ENCODE peak calls at places on chromosomes 11 and 22, in six cellular contexts. R, V, X, L, G and S are unnamed samples. For H3K4me1, the result is how much of the 10 kb centered on the place peaks cover.

GRCh38 chr11:125390949-125391348 is 105.1 kb downstream of the FEZ1 start:
- DNase-seq in R (no peak), V (peak), X (no peak), L (no peak), G (no peak), S (no peak)

GRCh38 chr22:44928064-44928463 is 81.7 kb downstream of the PHF21B start:
- DNase-seq in R (no peak), V (no peak), X (no peak), L (no peak), G (no peak), S (no peak)

GRCh38 chr11:120801801-120802689 is 221.9 kb upstream of the TBCEL start:
- DNase-seq in R (no peak), V (peak), X (peak), L (peak), G (peak), S (no peak)

GRCh38 chr22:17536269-17536668 is 27.0 kb upstream of the SLC25A18 start:
- DNase-seq in R (no peak), V (peak), X (no peak), L (no peak), G (no peak), S (no peak)

GRCh38 chr11:111815489-111815888 is 49.3 kb upstream of the PPP2R1B start:
- DNase-seq in R (no peak), V (no peak), X (no peak), L (no peak), G (no peak), S (no peak)

GRCh38 chr11:62678433-62678769 is 472 bp downstream of the UBXN1 start:
- DNase-seq in R (no peak), V (no peak), X (no peak), L (no peak), G (no peak), S (no peak)

GRCh38 chr22:32531955-32532818 is 57.6 kb downstream of the FBXO7 start:
- DNase-seq in R (no peak), V (peak), X (peak), L (no peak), G (peak), S (peak)

GRCh38 chr11:62976109-62976508 is 8.7 kb downstream of the SLC22A6 start:
- DNase-seq in R (no peak), V (no peak), X (no peak), L (no peak), G (no peak), S (no peak)

GRCh38 chr11:134207538-134208239 is 16.1 kb downstream of the NCAPD3 start:
- DNase-seq in R (peak), V (peak), X (peak), L (peak), G (peak), S (no peak)

GRCh38 chr11:122494171-122494570 is 161.4 kb upstream of the UBASH3B start:
- DNase-seq in R (no peak), V (peak), X (no peak), L (no peak), G (no peak), S (no peak)

GRCh38 chr11:65976216-65977176 is 15.0 kb downstream of the SART1 start:
- DNase-seq in R (no peak), V (no peak), X (no peak), L (no peak), G (no peak), S (no peak)
- H3K4me1 ChIP-seq in R (under half), V (under half), X (under half), L (under half), G (under half), S (under half)

DNA sequence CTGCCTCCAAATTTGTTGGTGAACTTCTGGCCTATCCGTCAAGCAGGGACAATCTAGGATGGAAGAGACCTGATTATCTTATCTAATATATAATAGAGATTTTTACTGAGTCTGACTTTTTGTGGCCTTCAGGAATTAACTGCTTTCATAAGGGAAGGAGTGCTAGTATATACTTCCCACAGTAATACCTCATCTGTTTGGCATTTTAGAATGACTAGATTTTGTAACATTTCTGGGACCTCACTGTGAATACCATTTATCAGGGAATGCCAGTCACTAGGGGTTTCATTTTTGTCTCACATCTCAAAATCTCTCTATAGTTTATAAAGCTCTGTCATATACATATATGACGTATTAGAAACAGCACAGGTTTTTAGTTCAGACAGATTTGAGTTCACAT is 114.3 kb downstream of the INSC start:
- DNase-seq in R (no peak), V (peak), X (no peak), L (no peak), G (no peak), S (no peak)
- H3K4me1 ChIP-seq in R (under half), V (under half), X (under half), L (under half), G (under half), S (under half)

GRCh38 chr11:10664511-10664910 is 29.0 kb downstream of the IRAG1 start:
- DNase-seq in R (no peak), V (no peak), X (no peak), L (no peak), G (no peak), S (no peak)

GRCh38 chr11:10666556-10666955 is 27.0 kb downstream of the IRAG1 start:
- DNase-seq in R (no peak), V (peak), X (no peak), L (no peak), G (no peak), S (no peak)

GRCh38 chr11:10664005-10664404 is 29.6 kb downstream of the IRAG1 start:
- DNase-seq in R (no peak), V (no peak), X (no peak), L (no peak), G (no peak), S (no peak)

GRCh38 chr11:10660323-10660722 is 33.2 kb downstream of the IRAG1 start:
- DNase-seq in R (no peak), V (no peak), X (no peak), L (no peak), G (no peak), S (no peak)

DNA sequence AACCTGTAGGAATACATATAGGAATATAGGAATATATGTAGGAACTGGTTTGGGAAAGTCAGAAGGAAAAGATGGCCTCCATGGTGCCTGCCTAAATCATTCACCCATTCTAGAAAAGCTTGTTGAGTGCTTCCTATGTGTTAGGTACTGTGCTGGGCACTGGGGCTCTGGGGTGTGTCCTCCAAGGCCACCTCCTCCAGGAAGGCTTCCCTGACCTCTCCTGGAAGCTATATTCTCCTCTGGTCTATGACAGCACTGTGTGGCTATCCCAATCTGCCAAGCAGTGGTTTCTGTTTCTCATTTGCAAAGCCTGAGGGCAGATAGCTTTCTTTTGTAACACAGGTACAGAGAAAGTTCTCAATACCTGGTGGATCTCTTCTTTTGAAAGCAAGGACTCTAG is 30.2 kb downstream of the IRAG1 start:
- DNase-seq in R (no peak), V (no peak), X (no peak), L (no peak), G (no peak), S (no peak)
- H3K4me1 ChIP-seq in R (under half), V (under half), X (under half), L (under half), G (half or more), S (under half)

GRCh38 chr11:44936527-44936926 is 14.2 kb downstream of the TP53I11 start:
- DNase-seq in R (peak), V (peak), X (peak), L (peak), G (peak), S (peak)

GRCh38 chr11:44936951-44937543 is 13.6 kb downstream of the TP53I11 start:
- DNase-seq in R (peak), V (no peak), X (peak), L (no peak), G (no peak), S (no peak)

GRCh38 chr11:44934735-44935250 is 15.9 kb downstream of the TP53I11 start:
- DNase-seq in R (no peak), V (no peak), X (no peak), L (no peak), G (no peak), S (no peak)

GRCh38 chr11:44931466-44931865 is 19.2 kb downstream of the TP53I11 start:
- DNase-seq in R (peak), V (no peak), X (no peak), L (no peak), G (no peak), S (no peak)

DNA sequence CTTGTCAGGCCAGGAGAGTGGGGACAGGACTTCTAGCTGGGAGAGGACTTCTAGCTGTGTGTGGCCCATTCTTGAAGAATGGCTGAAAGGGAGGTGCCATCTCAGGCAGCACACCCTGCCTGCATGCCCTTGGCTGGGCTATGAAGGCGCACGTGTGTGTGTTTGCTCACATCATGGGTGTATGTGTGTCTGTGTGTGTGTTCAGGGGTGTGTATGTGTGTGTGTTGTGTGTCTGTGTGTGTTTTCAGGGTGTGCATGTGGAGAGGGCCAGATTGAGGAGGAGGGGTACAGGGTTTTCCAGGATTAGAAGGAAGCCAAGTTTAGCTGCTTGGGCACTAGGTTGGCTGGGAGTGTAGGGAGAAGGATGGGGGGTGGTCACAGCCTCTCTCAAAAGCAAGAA is 16.6 kb downstream of the TP53I11 start:
- DNase-seq in R (no peak), V (no peak), X (no peak), L (no peak), G (no peak), S (no peak)
- H3K4me1 ChIP-seq in R (under half), V (under half), X (under half), L (under half), G (under half), S (under half)

GRCh38 chr22:50262973-50263617 is 1.6 kb upstream of the MAPK12 start:
- DNase-seq in R (no peak), V (no peak), X (no peak), L (no peak), G (no peak), S (no peak)
- H3K4me1 ChIP-seq in R (under half), V (under half), X (under half), L (under half), G (half or more), S (under half)

GRCh38 chr11:117929568-117930207 is 486 bp upstream of the TMPRSS13 start:
- DNase-seq in R (no peak), V (no peak), X (no peak), L (no peak), G (no peak), S (peak)
- H3K4me1 ChIP-seq in R (half or more), V (under half), X (under half), L (under half), G (under half), S (under half)

GRCh38 chr11:78327945-78328344 is 89.7 kb downstream of the GAB2 start:
- DNase-seq in R (no peak), V (no peak), X (no peak), L (no peak), G (no peak), S (no peak)
- H3K4me1 ChIP-seq in R (under half), V (under half), X (under half), L (under half), G (under half), S (under half)

GRCh38 chr22:20514658-20515406 is 7.4 kb downstream of the MED15 start:
- DNase-seq in R (no peak), V (peak), X (no peak), L (no peak), G (no peak), S (peak)
- H3K4me1 ChIP-seq in R (half or more), V (under half), X (under half), L (under half), G (half or more), S (under half)

GRCh38 chr22:33573479-33573878 is 346.8 kb downstream of the LARGE1 start:
- DNase-seq in R (no peak), V (no peak), X (no peak), L (no peak), G (no peak), S (no peak)
- H3K4me1 ChIP-seq in R (under half), V (under half), X (under half), L (under half), G (under half), S (under half)

DNA sequence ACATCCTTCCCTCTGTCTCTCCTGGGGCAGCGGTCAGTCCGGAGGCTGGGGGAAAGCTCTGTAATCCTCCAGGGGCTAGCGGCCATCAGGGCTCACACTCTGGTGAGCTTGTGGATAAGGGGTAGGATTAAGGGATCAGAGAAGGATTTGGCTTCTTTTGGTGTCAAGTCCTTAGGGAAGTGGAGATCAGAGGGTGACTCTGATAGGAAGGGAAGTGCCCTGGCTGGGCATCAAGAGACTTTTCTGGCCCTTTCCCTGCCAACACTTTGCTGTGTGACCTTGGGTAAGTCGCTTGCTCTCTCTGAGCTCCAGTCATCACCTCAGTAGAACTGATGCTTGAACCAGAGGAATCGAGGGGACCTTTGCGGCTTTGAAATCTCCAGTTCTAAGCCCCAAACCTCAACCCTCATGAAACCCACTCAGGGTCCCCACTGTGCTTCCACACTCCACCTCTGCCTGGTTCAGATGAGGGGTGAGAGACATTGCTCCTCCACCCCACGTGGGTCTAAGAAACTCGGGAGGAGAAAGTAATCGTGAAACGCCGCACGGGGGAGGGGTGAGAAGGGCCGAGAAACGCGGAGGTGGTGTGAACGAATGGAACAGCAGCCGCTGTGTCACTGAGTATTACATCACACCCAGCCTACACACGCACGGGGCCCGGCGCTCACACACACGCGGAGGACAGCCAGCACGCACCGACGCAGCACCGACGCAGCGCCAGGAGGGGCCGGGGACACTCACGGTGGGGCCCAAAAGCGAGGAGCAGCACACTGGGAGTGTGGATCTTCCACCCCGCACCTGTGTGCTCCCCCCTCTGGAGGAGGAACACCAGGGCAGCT is 4.2 kb downstream of the RTN4RL2 start:
- DNase-seq in R (no peak), V (no peak), X (no peak), L (no peak), G (no peak), S (no peak)
- H3K4me1 ChIP-seq in R (under half), V (under half), X (under half), L (under half), G (under half), S (under half)